ENCODE peak calls at places on chromosomes 1 and 21, in five cellular contexts. Y, P, J, M and A are unnamed samples.

GRCh38 chr1:61253059-61253735 is 170.8 kb downstream of the NFIA start:
- DNase-seq in Y (no peak), P (peak), J (no peak), M (no peak), A (no peak)

GRCh38 chr1:5993553-5994510 is 1.6 kb upstream of the NPHP4 start:
- DNase-seq in Y (peak), P (no peak), J (no peak), M (peak), A (no peak)

GRCh38 chr1:201310986-201311355 is 27.7 kb downstream of the PKP1 start:
- DNase-seq in Y (no peak), P (no peak), J (no peak), M (no peak), A (no peak)

GRCh38 chr1:214603819-214604252 is 841 bp downstream of the CENPF start:
- DNase-seq in Y (no peak), P (no peak), J (no peak), M (no peak), A (peak)

GRCh38 chr1:172357753-172358152 is 62.7 kb upstream of the C1orf105 start:
- DNase-seq in Y (no peak), P (no peak), J (no peak), M (no peak), A (no peak)

GRCh38 chr1:203628185-203628996 is 1.8 kb downstream of the ATP2B4 start:
- DNase-seq in Y (peak), P (peak), J (no peak), M (peak), A (no peak)

GRCh38 chr1:152107984-152108898 is 7.0 kb downstream of the TCHH start:
- DNase-seq in Y (no peak), P (no peak), J (no peak), M (peak), A (no peak)

GRCh38 chr1:162305969-162306368 is 70.7 kb downstream of the SPATA46 start:
- DNase-seq in Y (no peak), P (no peak), J (no peak), M (no peak), A (no peak)

GRCh38 chr21:23245231-23245630 is 2247.0 kb downstream of the NCAM2 start:
- DNase-seq in Y (no peak), P (no peak), J (no peak), M (no peak), A (no peak)

GRCh38 chr1:209617047-209617673 is 33.6 kb downstream of the CAMK1G start:
- DNase-seq in Y (no peak), P (no peak), J (no peak), M (no peak), A (no peak)

GRCh38 chr1:184387871-184388670 is 1.2 kb downstream of the C1orf21 start:
- DNase-seq in Y (peak), P (peak), J (peak), M (no peak), A (peak)

GRCh38 chr1:28656335-28656734 is 7.9 kb downstream of the RNU11 start:
- DNase-seq in Y (no peak), P (no peak), J (no peak), M (no peak), A (no peak)

GRCh38 chr1:20426923-20427322 is 59.1 kb downstream of the CAMK2N1 start:
- DNase-seq in Y (no peak), P (no peak), J (peak), M (no peak), A (no peak)

GRCh38 chr1:226656601-226657277 is 82.3 kb downstream of the ITPKB start:
- DNase-seq in Y (peak), P (no peak), J (peak), M (no peak), A (no peak)

GRCh38 chr1:246265481-246265880 is 241.6 kb downstream of the SMYD3 start:
- DNase-seq in Y (no peak), P (no peak), J (no peak), M (no peak), A (no peak)

GRCh38 chr1:1351511-1352427 is 2.6 kb upstream of the DVL1 start:
- DNase-seq in Y (no peak), P (no peak), J (no peak), M (no peak), A (no peak)

GRCh38 chr1:31701137-31701736 is 2.6 kb downstream of the COL16A1 start:
- DNase-seq in Y (no peak), P (peak), J (peak), M (no peak), A (no peak)

GRCh38 chr1:63107066-63107465 is 215.3 kb upstream of the FOXD3 start:
- DNase-seq in Y (no peak), P (no peak), J (no peak), M (no peak), A (no peak)

GRCh38 chr1:188669715-188670114 is 1807.9 kb downstream of the BRINP3 start:
- DNase-seq in Y (no peak), P (no peak), J (no peak), M (no peak), A (no peak)

GRCh38 chr21:45478816-45479669 is 63.2 kb downstream of the SLC19A1 start:
- DNase-seq in Y (no peak), P (no peak), J (no peak), M (no peak), A (no peak)

GRCh38 chr21:31180256-31181088 is 142.2 kb upstream of the KRTAP19-8 start:
- DNase-seq in Y (peak), P (no peak), J (no peak), M (no peak), A (peak)